ENCODE peak calls at places on chromosomes 11 and 22, in nine cellular contexts. T, R, Z, J, H, O, U, P and I are unnamed samples.

GRCh38 chr11:100640646-100641045 is 46.4 kb upstream of the ARHGAP42 start:
- DNase-seq in T (no peak), R (no peak), Z (no peak), J (no peak), H (no peak), O (no peak), U (no peak), P (no peak), I (no peak)

GRCh38 chr11:70497536-70498075 is 99.3 kb downstream of the CTTN start:
- DNase-seq in T (no peak), R (no peak), Z (no peak), J (no peak), H (peak), O (no peak), U (no peak), P (no peak), I (no peak)

GRCh38 chr11:704799-705645 is 1.0 kb upstream of the EPS8L2 start:
- DNase-seq in T (no peak), R (no peak), Z (peak), J (no peak), H (peak), O (no peak), U (no peak), P (no peak), I (no peak)

GRCh38 chr22:22023581-22024137 is 41.1 kb upstream of the TOP3B start:
- DNase-seq in T (no peak), R (no peak), Z (no peak), J (no peak), H (no peak), O (no peak), U (no peak), P (no peak), I (no peak)

GRCh38 chr11:62719302-62719978 is 7.8 kb downstream of the HNRNPUL2 start:
- DNase-seq in T (no peak), R (no peak), Z (no peak), J (no peak), H (no peak), O (no peak), U (no peak), P (no peak), I (no peak)

GRCh38 chr11:40104941-40105550 is 1354.4 kb downstream of the LRRC4C start:
- DNase-seq in T (no peak), R (no peak), Z (no peak), J (no peak), H (no peak), O (no peak), U (no peak), P (no peak), I (no peak)

GRCh38 chr11:11010624-11011127 is 152.8 kb upstream of the ZBED5 start:
- DNase-seq in T (peak), R (no peak), Z (peak), J (peak), H (peak), O (no peak), U (no peak), P (no peak), I (peak)

GRCh38 chr11:30879322-30880020 is 293.3 kb upstream of the MPPED2 start:
- DNase-seq in T (no peak), R (no peak), Z (no peak), J (no peak), H (no peak), O (no peak), U (no peak), P (no peak), I (no peak)

GRCh38 chr11:129815596-129816461 is at the start of gene TMEM45B:
- DNase-seq in T (no peak), R (peak), Z (peak), J (no peak), H (peak), O (no peak), U (peak), P (no peak), I (peak)

GRCh38 chr11:8317164-8317563 is 53.5 kb upstream of the LMO1 start:
- DNase-seq in T (no peak), R (no peak), Z (no peak), J (no peak), H (no peak), O (peak), U (no peak), P (no peak), I (no peak)

GRCh38 chr11:35277827-35278226 is 138.9 kb downstream of the CD44 start:
- DNase-seq in T (no peak), R (no peak), Z (no peak), J (no peak), H (no peak), O (no peak), U (no peak), P (no peak), I (no peak)

GRCh38 chr11:19980957-19981669 is 179.2 kb downstream of the DBX1 start:
- DNase-seq in T (peak), R (no peak), Z (peak), J (no peak), H (no peak), O (no peak), U (no peak), P (no peak), I (no peak)

GRCh38 chr11:30364139-30364875 is 41.4 kb downstream of the ARL14EP start:
- DNase-seq in T (no peak), R (no peak), Z (no peak), J (no peak), H (no peak), O (no peak), U (no peak), P (no peak), I (peak)

GRCh38 chr11:79237676-79238075 is 203.2 kb downstream of the TENM4 start:
- DNase-seq in T (peak), R (no peak), Z (peak), J (no peak), H (no peak), O (no peak), U (no peak), P (no peak), I (no peak)

GRCh38 chr11:2074266-2074825 is 64.8 kb downstream of the IGF2 start:
- DNase-seq in T (no peak), R (no peak), Z (no peak), J (no peak), H (no peak), O (no peak), U (no peak), P (no peak), I (no peak)

GRCh38 chr22:28424427-28425080 is 255.1 kb downstream of the TTC28 start:
- DNase-seq in T (peak), R (no peak), Z (no peak), J (no peak), H (no peak), O (no peak), U (no peak), P (peak), I (no peak)

GRCh38 chr11:108392364-108392763 is 75.0 kb downstream of the C11orf65 start:
- DNase-seq in T (no peak), R (no peak), Z (no peak), J (no peak), H (no peak), O (no peak), U (no peak), P (no peak), I (no peak)

GRCh38 chr22:44536411-44536810 is 38.4 kb upstream of the RTL6 start:
- DNase-seq in T (no peak), R (no peak), Z (no peak), J (no peak), H (no peak), O (no peak), U (no peak), P (no peak), I (no peak)

GRCh38 chr11:12800032-12800671 is 125.9 kb downstream of the TEAD1 start:
- DNase-seq in T (peak), R (no peak), Z (peak), J (peak), H (no peak), O (peak), U (no peak), P (no peak), I (peak)

GRCh38 chr22:36773935-36774334 is 2.0 kb downstream of the IFT27 start:
- DNase-seq in T (peak), R (no peak), Z (peak), J (no peak), H (no peak), O (no peak), U (no peak), P (no peak), I (no peak)

GRCh38 chr22:41780714-41781507 is 19.6 kb upstream of the CCDC134 start:
- DNase-seq in T (peak), R (peak), Z (peak), J (peak), H (peak), O (no peak), U (no peak), P (no peak), I (peak)

GRCh38 chr22:38618258-38618657 is 37.9 kb downstream of the FAM227A start:
- DNase-seq in T (no peak), R (no peak), Z (no peak), J (no peak), H (no peak), O (no peak), U (no peak), P (no peak), I (no peak)

GRCh38 chr11:94473177-94473799 is 20.4 kb downstream of the MRE11 start:
- DNase-seq in T (no peak), R (no peak), Z (no peak), J (no peak), H (no peak), O (no peak), U (no peak), P (no peak), I (no peak)

GRCh38 chr11:73539506-73540084 is 58.3 kb downstream of the FAM168A start:
- DNase-seq in T (no peak), R (no peak), Z (no peak), J (no peak), H (no peak), O (peak), U (no peak), P (no peak), I (no peak)

GRCh38 chr11:3132831-3133455 is 32.2 kb downstream of the OSBPL5 start:
- DNase-seq in T (no peak), R (no peak), Z (no peak), J (no peak), H (no peak), O (no peak), U (no peak), P (no peak), I (no peak)

GRCh38 chr11:103085758-103086365 is 6.1 kb downstream of the DCUN1D5 start:
- DNase-seq in T (no peak), R (no peak), Z (no peak), J (no peak), H (no peak), O (no peak), U (no peak), P (no peak), I (no peak)

GRCh38 chr11:102932678-102933077 is 22.9 kb downstream of the MMP13 start:
- DNase-seq in T (no peak), R (no peak), Z (no peak), J (no peak), H (no peak), O (no peak), U (no peak), P (no peak), I (no peak)

GRCh38 chr11:112129656-112130055 is 34.2 kb downstream of the IL18 start:
- DNase-seq in T (no peak), R (no peak), Z (no peak), J (no peak), H (no peak), O (no peak), U (no peak), P (no peak), I (no peak)

GRCh38 chr22:42385691-42386090 is 46.5 kb downstream of the NFAM1 start:
- DNase-seq in T (no peak), R (no peak), Z (no peak), J (no peak), H (no peak), O (peak), U (no peak), P (no peak), I (no peak)

GRCh38 chr11:13061294-13061990 is 52.3 kb downstream of the RASSF10 start:
- DNase-seq in T (peak), R (no peak), Z (no peak), J (no peak), H (no peak), O (no peak), U (no peak), P (no peak), I (no peak)

GRCh38 chr11:70826541-70826943 is 425.8 kb downstream of the SHANK2 start:
- DNase-seq in T (no peak), R (no peak), Z (peak), J (no peak), H (no peak), O (peak), U (no peak), P (peak), I (peak)

GRCh38 chr22:24465566-24465965 is 29.6 kb upstream of the UPB1 start:
- DNase-seq in T (peak), R (no peak), Z (peak), J (no peak), H (no peak), O (no peak), U (no peak), P (no peak), I (no peak)

GRCh38 chr11:67439321-67440228 is 2.1 kb upstream of the PTPRCAP start:
- DNase-seq in T (no peak), R (no peak), Z (no peak), J (no peak), H (no peak), O (no peak), U (no peak), P (no peak), I (no peak)

GRCh38 chr11:1928891-1929541 is 9.5 kb downstream of the TNNT3 start:
- DNase-seq in T (no peak), R (no peak), Z (no peak), J (no peak), H (no peak), O (no peak), U (no peak), P (no peak), I (no peak)

GRCh38 chr11:134055029-134055428 is 13.8 kb upstream of the JAM3 start:
- DNase-seq in T (no peak), R (no peak), Z (no peak), J (no peak), H (no peak), O (no peak), U (no peak), P (no peak), I (no peak)

GRCh38 chr11:115267871-115268270 is 236.3 kb downstream of the CADM1 start:
- DNase-seq in T (no peak), R (no peak), Z (no peak), J (no peak), H (no peak), O (no peak), U (no peak), P (no peak), I (no peak)

GRCh38 chr11:63132985-63133775 is 10.8 kb downstream of the SLC22A24 start:
- DNase-seq in T (no peak), R (no peak), Z (no peak), J (no peak), H (no peak), O (no peak), U (no peak), P (no peak), I (no peak)